ENCODE peak calls at places on chromosomes 6 and 20, in four cellular contexts. F, A, G and V are unnamed samples.
A peak's percentile ranks its signal among the peaks of the same experiment; 100 is the strongest.

GRCh38 chr6:152697634-152698033 is at the start of gene MYCT1:
- DNase-seq in G (no peak), F (no peak), A (no peak), V (no peak)

GRCh38 chr6:3068329-3069223 is at the start of gene RIPK1:
- DNase-seq in A (peak; percentile 89), G (peak; percentile 91), F (peak; percentile 96), V (peak; percentile 40)

GRCh38 chr6:142313284-142313683 is 11.5 kb downstream of the ADGRG6 start:
- DNase-seq in G (no peak), F (no peak), A (no peak), V (no peak)

GRCh38 chr20:35742741-35743523 is 872 bp upstream of the RBM39 start:
- DNase-seq in A (peak; percentile 69), F (peak; percentile 19), G (no peak), V (peak; percentile 59)

GRCh38 chr6:80437186-80437585 is 330.7 kb downstream of the BCKDHB start:
- DNase-seq in G (no peak), F (no peak), A (no peak), V (no peak)

GRCh38 chr20:38277691-38278090 is 17.2 kb upstream of the KIAA1755 start:
- DNase-seq in G (no peak), F (no peak), A (no peak), V (no peak)

GRCh38 chr6:144006731-144007454 is 1.2 kb downstream of the PLAGL1 start:
- DNase-seq in G (no peak), F (peak; percentile 63), A (no peak), V (no peak)

GRCh38 chr6:149701699-149702098 is 16.2 kb downstream of the LATS1 start:
- DNase-seq in F (no peak), G (no peak), A (no peak), V (no peak)

GRCh38 chr20:54345301-54345724 is 130.1 kb upstream of the DOK5 start:
- DNase-seq in G (no peak), A (no peak), F (no peak), V (peak; percentile 33)

GRCh38 chr20:2700913-2701620 is 8.5 kb downstream of the EBF4 start:
- DNase-seq in F (no peak), A (no peak), G (peak; percentile 47), V (no peak)

GRCh38 chr6:100057941-100058340 is 63.9 kb upstream of the MCHR2 start:
- DNase-seq in G (no peak), F (no peak), A (no peak), V (no peak)

GRCh38 chr6:113833537-113833936 is 23.6 kb upstream of the MARCKS start:
- DNase-seq in F (no peak), A (no peak), G (no peak), V (no peak)

GRCh38 chr20:62980380-62980960 is 26.3 kb downstream of the BHLHE23 start:
- DNase-seq in F (no peak), A (no peak), G (no peak), V (no peak)

GRCh38 chr20:56406910-56407309 is 5.2 kb upstream of the CASS4 start:
- DNase-seq in F (no peak), G (no peak), A (no peak), V (no peak)

GRCh38 chr20:34022843-34023234 is 29.1 kb downstream of the RALY start:
- DNase-seq in A (no peak), F (no peak), G (no peak), V (no peak)

GRCh38 chr6:19121516-19121915 is 715.7 kb upstream of the ID4 start:
- DNase-seq in F (no peak), G (no peak), A (no peak), V (no peak)

GRCh38 chr6:162602759-162603158 is 124.8 kb downstream of the PRKN start:
- DNase-seq in F (no peak), A (no peak), G (no peak), V (no peak)

GRCh38 chr20:19921349-19921793 is 95.8 kb upstream of the NAA20 start:
- DNase-seq in A (no peak), G (peak; percentile 55), F (no peak), V (no peak)

DNA sequence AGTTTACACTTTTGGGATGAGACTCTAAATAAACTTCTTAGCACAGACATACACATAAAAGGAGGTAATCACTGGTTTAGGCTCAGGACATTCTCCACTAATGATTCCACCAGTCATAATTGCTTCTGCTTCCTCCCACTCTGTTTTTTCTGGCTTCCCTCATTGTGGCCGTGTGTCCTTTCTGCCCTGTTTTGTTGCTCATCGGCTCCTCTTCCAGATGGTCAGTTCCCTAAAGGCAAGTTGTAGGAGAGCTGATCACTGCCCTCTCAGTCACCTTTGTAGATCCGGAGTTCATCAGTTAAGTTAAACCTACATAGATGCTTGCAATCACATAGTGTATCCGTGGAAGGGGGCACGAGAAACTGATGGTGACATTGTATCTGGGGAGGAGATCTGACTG is 200.5 kb upstream of the ARG1 start:
- DNase-seq in A (no peak), G (no peak), F (no peak), V (no peak)
- H2AFZ ChIP-seq in A (no peak overlapping the region), G (no peak overlapping the region), F (no peak overlapping the region), V (no peak overlapping the region)

DNA sequence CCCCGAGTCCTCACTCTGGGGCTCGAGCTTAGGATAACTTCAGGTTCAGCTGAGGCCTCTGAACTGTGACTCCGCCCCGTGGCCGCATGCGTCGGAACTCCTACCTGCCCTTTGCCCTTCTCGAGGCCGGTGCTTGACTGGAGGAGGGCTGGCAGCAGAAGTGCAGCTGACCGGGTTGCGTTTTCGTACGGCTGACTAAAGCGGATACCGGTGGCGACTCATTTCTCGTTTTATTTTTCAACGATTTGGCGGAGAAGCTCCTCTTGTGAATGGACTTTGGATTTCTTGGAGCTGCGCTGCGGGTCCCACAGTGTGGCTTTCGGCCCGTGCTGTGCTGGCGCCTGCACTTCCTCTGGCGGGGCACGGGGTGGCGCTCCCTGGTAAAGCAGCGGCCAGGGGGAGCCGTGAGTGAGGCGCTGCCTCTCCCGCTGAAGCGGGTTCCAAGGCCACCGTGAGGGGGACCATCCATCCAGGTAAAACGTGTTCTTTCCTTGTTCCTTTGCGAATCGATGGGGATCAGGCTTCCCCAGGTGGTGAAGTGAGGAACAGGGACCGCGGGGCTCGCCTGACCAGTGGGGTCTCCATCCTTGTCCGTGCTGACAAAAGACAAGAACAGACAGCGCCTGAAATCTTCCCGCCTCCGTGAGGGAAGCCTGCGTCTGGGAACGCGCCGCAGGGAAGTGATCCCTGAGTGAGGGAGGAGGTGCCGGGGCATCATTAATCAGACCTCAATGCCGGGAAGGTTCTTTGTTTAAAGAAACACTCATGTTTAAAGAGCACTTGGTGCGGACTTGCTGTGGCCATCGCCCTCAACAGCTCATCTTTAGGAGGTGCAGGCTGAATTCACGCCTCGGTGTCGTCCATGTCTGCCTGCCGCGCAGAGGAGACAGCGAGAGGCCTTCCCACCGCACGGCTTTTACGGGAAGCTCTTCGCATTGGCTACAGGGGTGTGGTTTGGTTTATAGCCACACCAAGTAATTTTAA is 38.8 kb downstream of the ERMARD start:
- DNase-seq in A (peak; percentile 82), G (peak; percentile 90), F (peak; percentile 90), V (no peak)
- TF ChIP-seq HDAC6 in A (no peak), G (no peak), F (no peak), V (no peak)

DNA sequence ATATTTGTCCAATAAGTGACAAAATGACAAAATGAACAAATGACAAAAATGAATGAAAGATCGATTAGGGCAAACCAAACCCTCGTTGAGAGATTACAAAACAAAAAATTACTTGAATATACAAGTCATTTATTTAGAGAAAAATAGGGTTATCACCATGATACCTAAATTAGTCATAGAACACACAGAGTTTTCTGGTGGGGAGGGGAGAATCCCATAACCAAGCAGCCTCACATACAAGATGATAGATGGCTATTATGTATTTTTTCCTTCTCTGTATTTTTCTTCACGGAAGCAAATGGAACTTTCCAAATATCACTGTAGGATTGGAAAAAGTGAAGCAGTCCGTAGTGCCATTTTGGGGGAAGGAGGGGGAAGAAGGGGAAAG is 28.5 kb upstream of the BMP6 start:
- DNase-seq in A (no peak), F (no peak), G (no peak), V (no peak)
- H2AFZ ChIP-seq in A (no peak overlapping the region), F (peak overlapping the region; percentile 97), G (peak overlapping the region; percentile 98), V (no peak overlapping the region)

GRCh38 chr20:32992015-32992641 is 12.1 kb downstream of the SUN5 start:
- DNase-seq in A (no peak), G (no peak), F (no peak), V (no peak)

GRCh38 chr20:32995802-32996201 is 8.4 kb downstream of the SUN5 start:
- DNase-seq in G (no peak), A (no peak), F (peak; percentile 32), V (no peak)

GRCh38 chr20:32991386-32991785 is 12.8 kb downstream of the SUN5 start:
- DNase-seq in A (no peak), F (no peak), G (no peak), V (no peak)

GRCh38 chr20:32990426-32990825 is 13.8 kb downstream of the SUN5 start:
- DNase-seq in G (no peak), F (no peak), A (no peak), V (no peak)

DNA sequence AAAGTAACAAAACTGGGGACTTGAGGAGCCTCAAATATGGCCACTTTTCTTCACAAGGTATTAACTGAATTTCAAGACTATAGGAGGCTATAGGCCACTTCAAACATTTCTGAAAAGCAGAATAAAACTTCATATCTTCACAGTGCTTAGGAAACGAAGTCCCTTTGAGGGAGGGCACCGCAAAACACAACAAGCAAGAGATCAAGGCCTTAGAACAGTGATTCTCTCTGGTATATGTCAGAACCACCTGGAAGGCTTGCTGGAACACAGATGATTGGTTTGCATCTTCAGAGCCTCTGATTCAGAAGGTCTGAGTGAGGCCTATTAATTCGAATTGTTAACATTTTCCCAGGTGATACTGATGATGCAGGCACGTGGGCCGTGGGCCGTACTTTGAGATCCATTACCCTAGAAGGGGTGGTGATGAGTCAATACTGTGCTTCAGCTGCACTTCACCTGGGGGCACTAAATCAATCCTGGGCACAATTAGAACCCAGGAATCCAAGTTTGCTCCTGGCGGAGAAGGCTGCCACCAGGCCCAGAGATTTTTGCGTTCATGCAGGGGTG is 10.7 kb downstream of the SUN5 start:
- DNase-seq in A (no peak), F (no peak), G (no peak), V (no peak)
- TF ChIP-seq HDAC6 in A (no peak), F (no peak), G (no peak), V (no peak)

DNA sequence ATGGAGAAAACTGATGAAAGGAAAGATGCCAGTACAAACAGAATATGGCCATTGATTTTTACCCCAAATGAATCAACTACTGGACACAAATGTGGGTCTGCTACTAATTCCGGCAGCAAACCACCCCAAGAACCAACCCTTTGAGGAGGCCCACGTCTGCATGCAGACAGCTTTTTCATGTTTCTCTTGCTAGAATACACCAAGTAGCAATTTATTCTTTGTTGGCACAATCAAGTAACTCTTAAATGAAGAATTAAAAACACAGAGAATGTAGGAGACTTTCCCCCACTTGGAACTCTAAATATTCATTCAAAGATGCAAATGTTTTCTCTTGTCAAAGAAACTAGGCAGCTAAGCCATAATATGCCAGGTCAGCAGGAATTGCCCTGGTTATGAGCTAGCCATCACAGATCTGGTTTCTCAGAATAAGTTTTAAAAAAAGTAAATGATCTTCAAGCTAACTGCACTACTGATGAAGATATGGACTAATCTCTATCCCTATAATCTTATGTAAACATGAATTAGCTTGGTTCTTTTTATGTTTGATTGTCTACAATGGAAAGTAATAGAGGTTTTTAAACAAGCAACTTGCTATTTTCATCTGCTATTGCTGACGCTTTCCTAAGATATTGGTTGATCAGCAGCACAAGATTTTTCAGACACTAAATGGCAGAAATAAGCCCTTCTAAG is 163.1 kb upstream of the THEMIS start:
- DNase-seq in G (no peak), A (no peak), F (no peak), V (no peak)
- H2AFZ ChIP-seq in G (no peak overlapping the region), A (no peak overlapping the region), F (no peak overlapping the region), V (no peak overlapping the region)

GRCh38 chr20:59063358-59064213 is 21.0 kb upstream of the PRELID3B start:
- DNase-seq in A (no peak), F (no peak), G (no peak), V (no peak)
- TF ChIP-seq HDAC6 in A (no peak), F (no peak), G (no peak), V (no peak)